ENCODE peak calls at places on chromosomes 13 and 19, in six cellular contexts. G, Z, K, X, P and R are unnamed samples.
A peak's percentile ranks its signal among the peaks of the same experiment; 100 is the strongest.

GRCh38 chr19:7224205-7224833 is 69.9 kb downstream of the INSR start:
- DNase-seq in G (peak; percentile 30), Z (no peak), K (no peak), X (no peak), P (no peak), R (no peak)

GRCh38 chr13:48054601-48055000 is 17.1 kb downstream of the NUDT15 start:
- DNase-seq in G (no peak), Z (no peak), K (no peak), X (no peak), P (no peak), R (no peak)

GRCh38 chr13:41603917-41604316 is 146.6 kb downstream of the RGCC start:
- DNase-seq in G (peak; percentile 78), Z (no peak), K (no peak), X (no peak), P (peak; percentile 89), R (peak; percentile 85)

GRCh38 chr13:32852568-32852967 is 163.7 kb upstream of the KL start:
- DNase-seq in G (peak; percentile 40), Z (no peak), K (no peak), X (no peak), P (no peak), R (no peak)

GRCh38 chr13:32889986-32890565 is 126.1 kb upstream of the KL start:
- DNase-seq in G (no peak), Z (no peak), K (no peak), X (peak; percentile 24), P (no peak), R (no peak)

GRCh38 chr13:65499251-65499650 is 1730.9 kb downstream of the PCDH9 start:
- DNase-seq in G (no peak), Z (no peak), K (no peak), X (no peak), P (no peak), R (no peak)

GRCh38 chr13:37070956-37071355 is 11.5 kb upstream of the SUPT20H start:
- DNase-seq in G (peak; percentile 26), Z (no peak), K (no peak), X (no peak), P (no peak), R (no peak)

GRCh38 chr19:28960986-28961705 is 251.8 kb downstream of the UQCRFS1 start:
- DNase-seq in G (peak; percentile 73), Z (no peak), K (no peak), X (no peak), P (peak; percentile 1), R (no peak)

GRCh38 chr13:72195044-72195704 is 328.2 kb upstream of the DACH1 start:
- DNase-seq in G (no peak), Z (no peak), K (no peak), X (no peak), P (no peak), R (no peak)

GRCh38 chr19:13850910-13851753 is 25.8 kb upstream of the NANOS3 start:
- DNase-seq in G (peak; percentile 94), Z (no peak), K (peak; percentile 97), X (peak; percentile 97), P (peak; percentile 95), R (peak; percentile 89)

GRCh38 chr13:77544365-77544764 is 8.9 kb downstream of the SCEL start:
- DNase-seq in G (no peak), Z (no peak), K (no peak), X (peak; percentile 80), P (no peak), R (peak; percentile 48)

GRCh38 chr19:15262011-15262410 is 29.8 kb upstream of the EPHX3 start:
- DNase-seq in G (no peak), Z (no peak), K (no peak), X (no peak), P (no peak), R (no peak)

GRCh38 chr13:80361883-80362327 is 21.0 kb upstream of the SPRY2 start:
- DNase-seq in G (no peak), Z (peak; percentile 83), K (no peak), X (no peak), P (peak; percentile 66), R (no peak)

GRCh38 chr19:18300930-18301717 is 19.7 kb upstream of the JUND start:
- DNase-seq in G (peak; percentile 62), Z (no peak), K (peak; percentile 96), X (no peak), P (peak; percentile 24), R (peak; percentile 36)

GRCh38 chr19:53004242-53004641 is 9.5 kb upstream of the ERVV-1 start:
- DNase-seq in G (no peak), Z (no peak), K (no peak), X (no peak), P (no peak), R (no peak)

GRCh38 chr13:113398963-113399754 is 35.2 kb upstream of the GRTP1 start:
- DNase-seq in G (no peak), Z (peak; percentile 61), K (peak; percentile 67), X (no peak), P (no peak), R (no peak)

DNA sequence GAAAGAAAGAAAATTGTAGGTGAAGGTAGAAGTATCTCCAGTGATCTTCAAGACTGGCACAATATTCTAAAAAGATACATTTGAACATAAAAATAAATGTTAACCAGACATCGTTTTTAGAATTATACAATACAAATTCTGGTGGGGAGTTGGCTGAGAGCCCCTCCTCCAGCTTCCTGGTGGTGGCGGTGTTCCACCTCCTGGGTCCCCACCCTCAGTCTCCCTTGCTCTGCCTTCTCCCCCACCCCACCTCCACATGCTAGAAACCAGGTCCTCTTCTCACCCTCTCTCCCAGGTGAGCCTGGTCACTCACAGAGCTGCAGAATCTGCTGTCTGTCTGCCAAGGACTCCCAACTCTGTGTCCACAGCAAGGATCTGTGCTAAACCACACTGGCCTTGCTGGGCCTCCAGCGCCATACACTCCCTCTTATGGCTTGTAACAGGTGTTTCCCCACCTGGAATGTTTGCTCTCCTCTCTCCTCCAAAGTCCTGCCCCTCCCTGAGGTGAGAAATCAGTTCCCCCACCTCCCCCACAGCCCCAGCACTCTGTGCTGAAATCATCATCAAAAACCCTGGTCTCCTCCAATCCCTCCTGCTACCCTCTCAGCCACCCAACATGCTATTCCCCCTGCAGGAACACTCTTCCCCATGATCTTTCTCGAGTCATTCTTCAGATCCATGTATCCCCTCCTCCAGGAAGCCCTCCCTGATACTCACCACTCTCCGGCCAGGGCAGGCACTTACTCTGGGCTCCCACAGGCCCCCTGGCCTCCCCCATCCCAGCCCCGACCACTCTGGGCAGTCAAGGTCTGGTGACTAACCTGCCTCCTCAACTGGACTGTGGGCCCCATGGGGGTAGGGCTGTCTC is 20.5 kb upstream of the CYP2S1 start:
- DNase-seq in G (no peak), Z (no peak), K (no peak), X (no peak), P (no peak), R (no peak)
- TF ChIP-seq CTCF in G (no peak), Z (no peak), K (no peak), X (no peak), P (no peak), R (no peak)

GRCh38 chr19:20313894-20314293 is 146.9 kb downstream of the ZNF486 start:
- DNase-seq in G (no peak), Z (no peak), K (no peak), X (no peak), P (no peak), R (no peak)
- H3K27ac ChIP-seq in G (no peak overlapping the region), Z (no peak overlapping the region), K (no peak overlapping the region), X (no peak overlapping the region), P (no peak overlapping the region), R (no peak overlapping the region)

DNA sequence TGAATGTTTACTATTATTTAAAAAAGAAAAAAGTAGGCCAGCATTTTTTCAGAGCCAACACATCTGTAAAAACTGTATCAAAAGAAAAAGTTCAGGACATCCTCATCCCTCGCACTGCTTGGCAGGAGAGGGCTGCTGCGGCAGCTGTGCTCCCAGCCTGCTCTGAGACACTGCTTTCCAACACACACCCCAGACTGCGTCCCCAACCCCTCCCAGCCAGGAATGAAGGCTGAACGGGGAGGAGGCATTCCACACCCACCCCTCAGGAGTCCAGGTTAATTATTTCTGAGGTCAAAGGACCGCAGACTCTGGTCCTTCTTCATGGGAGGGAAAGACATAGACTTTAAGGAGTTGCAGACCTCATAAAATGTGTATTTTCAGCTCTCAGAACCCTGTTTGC is 43.1 kb downstream of the COL4A1 start:
- DNase-seq in G (no peak), Z (peak; percentile 45), K (peak; percentile 63), X (peak; percentile 92), P (no peak), R (no peak)
- TF ChIP-seq CTCF in G (no peak), Z (no peak), K (no peak), X (no peak), P (no peak), R (no peak)

GRCh38 chr13:60583196-60583908 is 186.3 kb downstream of the TDRD3 start:
- DNase-seq in G (peak; percentile 16), Z (peak; percentile 37), K (no peak), X (no peak), P (no peak), R (no peak)
- H3K27ac ChIP-seq in G (no peak overlapping the region), Z (no peak overlapping the region), K (no peak overlapping the region), X (no peak overlapping the region), P (no peak overlapping the region), R (no peak overlapping the region)

DNA sequence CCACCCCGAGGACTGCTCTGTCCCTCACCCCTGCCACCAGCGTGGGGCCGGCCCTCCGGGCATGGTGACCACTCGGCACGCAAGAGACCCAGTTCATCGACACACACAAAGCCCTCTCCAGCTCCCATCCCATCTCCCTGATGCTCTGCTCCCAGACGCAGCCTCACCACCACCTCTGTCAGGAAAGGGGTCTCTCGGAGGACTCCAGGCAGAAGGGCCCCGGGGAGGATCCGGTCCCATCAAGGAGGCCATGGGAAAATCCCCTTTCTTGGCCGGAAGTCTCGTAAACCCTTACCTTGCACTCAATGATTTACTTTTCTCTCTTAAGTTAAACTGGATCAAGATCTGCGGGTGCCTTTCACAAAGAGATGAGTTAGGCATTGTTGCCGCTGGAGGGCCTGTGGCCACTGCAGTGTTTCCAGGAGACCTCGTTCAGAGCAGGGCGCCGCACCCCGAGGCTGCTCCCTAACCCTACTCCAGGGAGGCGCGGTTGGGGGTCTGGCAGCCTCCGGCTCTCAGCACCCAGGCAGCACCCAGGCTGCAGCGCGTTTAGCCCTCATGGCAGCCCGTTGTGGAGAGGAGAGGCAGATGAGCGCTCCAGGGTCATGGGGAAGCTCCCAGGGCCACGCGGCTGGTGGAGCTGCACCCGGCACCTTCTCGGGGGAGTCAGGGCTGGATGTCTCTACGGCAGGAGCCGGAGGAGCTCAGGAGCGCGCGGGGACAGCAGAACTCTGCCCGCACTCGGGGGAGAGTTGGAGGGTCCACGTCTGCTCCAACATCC is 31.0 kb downstream of the C2CD4C start:
- DNase-seq in G (no peak), Z (no peak), K (peak; percentile 57), X (no peak), P (peak; percentile 6), R (no peak)
- TF ChIP-seq CTCF in G (no peak), Z (no peak), K (no peak), X (no peak), P (no peak), R (no peak)